ENCODE peak calls at places on chromosomes 3 and 15, in seven cellular contexts. One of them, this sample, is unnamed.

GRCh38 chr15:68463996-68464395 is 32.0 kb upstream of the ITGA11 start:
- DNase-seq in anterior cingulate cortex: no peak
- DNase-seq in NCI-H1092: no peak
- DNase-seq in activated CD4-positive, alpha-beta T cell treated with anti-CD3 and anti-CD28 coated beads, Interleukin-2, amount 50 U/mL, for 4 hours: no peak
- DNase-seq in RPMI8226: no peak
- DNase-seq in activated CD8-positive, alpha-beta T cell treated with anti-CD3 and anti-CD28 coated beads for 36 hours: no peak
- DNase-seq in iPS DF 19.7: no peak
- DNase-seq in this sample: no peak

GRCh38 chr15:71572452-71573053 is 237.8 kb upstream of the NR2E3 start:
- DNase-seq in anterior cingulate cortex: no peak
- DNase-seq in NCI-H1092: no peak
- DNase-seq in activated CD4-positive, alpha-beta T cell treated with anti-CD3 and anti-CD28 coated beads, Interleukin-2, amount 50 U/mL, for 4 hours: no peak
- DNase-seq in RPMI8226: no peak
- DNase-seq in activated CD8-positive, alpha-beta T cell treated with anti-CD3 and anti-CD28 coated beads for 36 hours: no peak
- DNase-seq in iPS DF 19.7: peak
- DNase-seq in this sample: no peak

GRCh38 chr15:38169982-38170381 is 82.7 kb upstream of the SPRED1 start:
- DNase-seq in anterior cingulate cortex: no peak
- DNase-seq in NCI-H1092: no peak
- DNase-seq in activated CD4-positive, alpha-beta T cell treated with anti-CD3 and anti-CD28 coated beads, Interleukin-2, amount 50 U/mL, for 4 hours: no peak
- DNase-seq in RPMI8226: no peak
- DNase-seq in activated CD8-positive, alpha-beta T cell treated with anti-CD3 and anti-CD28 coated beads for 36 hours: no peak
- DNase-seq in iPS DF 19.7: no peak
- DNase-seq in this sample: no peak

GRCh38 chr3:77412591-77412990 is 372.7 kb downstream of the ROBO2 start:
- DNase-seq in anterior cingulate cortex: no peak
- DNase-seq in NCI-H1092: no peak
- DNase-seq in activated CD4-positive, alpha-beta T cell treated with anti-CD3 and anti-CD28 coated beads, Interleukin-2, amount 50 U/mL, for 4 hours: no peak
- DNase-seq in RPMI8226: no peak
- DNase-seq in activated CD8-positive, alpha-beta T cell treated with anti-CD3 and anti-CD28 coated beads for 36 hours: no peak
- DNase-seq in iPS DF 19.7: no peak
- DNase-seq in this sample: no peak

GRCh38 chr3:170494766-170495165 is 76.1 kb downstream of the CLDN11 start:
- DNase-seq in anterior cingulate cortex: no peak
- DNase-seq in NCI-H1092: no peak
- DNase-seq in activated CD4-positive, alpha-beta T cell treated with anti-CD3 and anti-CD28 coated beads, Interleukin-2, amount 50 U/mL, for 4 hours: no peak
- DNase-seq in RPMI8226: no peak
- DNase-seq in activated CD8-positive, alpha-beta T cell treated with anti-CD3 and anti-CD28 coated beads for 36 hours: no peak
- DNase-seq in iPS DF 19.7: no peak
- DNase-seq in this sample: no peak

GRCh38 chr3:126126811-126127431 is 43.0 kb upstream of the SLC41A3 start:
- DNase-seq in anterior cingulate cortex: no peak
- DNase-seq in NCI-H1092: no peak
- DNase-seq in activated CD4-positive, alpha-beta T cell treated with anti-CD3 and anti-CD28 coated beads, Interleukin-2, amount 50 U/mL, for 4 hours: no peak
- DNase-seq in RPMI8226: no peak
- DNase-seq in activated CD8-positive, alpha-beta T cell treated with anti-CD3 and anti-CD28 coated beads for 36 hours: no peak
- DNase-seq in iPS DF 19.7: no peak
- DNase-seq in this sample: no peak

GRCh38 chr3:191366675-191367074 is 36.3 kb upstream of the UTS2B start:
- DNase-seq in anterior cingulate cortex: no peak
- DNase-seq in NCI-H1092: no peak
- DNase-seq in activated CD4-positive, alpha-beta T cell treated with anti-CD3 and anti-CD28 coated beads, Interleukin-2, amount 50 U/mL, for 4 hours: no peak
- DNase-seq in RPMI8226: no peak
- DNase-seq in activated CD8-positive, alpha-beta T cell treated with anti-CD3 and anti-CD28 coated beads for 36 hours: no peak
- DNase-seq in iPS DF 19.7: no peak
- DNase-seq in this sample: no peak

GRCh38 chr3:50610181-50610971 is 1.2 kb downstream of the CISH start:
- DNase-seq in anterior cingulate cortex: no peak
- DNase-seq in NCI-H1092: no peak
- DNase-seq in activated CD4-positive, alpha-beta T cell treated with anti-CD3 and anti-CD28 coated beads, Interleukin-2, amount 50 U/mL, for 4 hours: peak
- DNase-seq in RPMI8226: peak
- DNase-seq in activated CD8-positive, alpha-beta T cell treated with anti-CD3 and anti-CD28 coated beads for 36 hours: peak
- DNase-seq in iPS DF 19.7: no peak
- DNase-seq in this sample: no peak

GRCh38 chr3:4302747-4303146 is 422 bp upstream of the SETMAR start:
- DNase-seq in anterior cingulate cortex: no peak
- DNase-seq in NCI-H1092: no peak
- DNase-seq in activated CD4-positive, alpha-beta T cell treated with anti-CD3 and anti-CD28 coated beads, Interleukin-2, amount 50 U/mL, for 4 hours: no peak
- DNase-seq in RPMI8226: no peak
- DNase-seq in activated CD8-positive, alpha-beta T cell treated with anti-CD3 and anti-CD28 coated beads for 36 hours: peak
- DNase-seq in iPS DF 19.7: no peak
- DNase-seq in this sample: no peak

GRCh38 chr3:17138246-17139039 is 253.7 kb downstream of the PLCL2 start:
- DNase-seq in anterior cingulate cortex: no peak
- DNase-seq in NCI-H1092: no peak
- DNase-seq in activated CD4-positive, alpha-beta T cell treated with anti-CD3 and anti-CD28 coated beads, Interleukin-2, amount 50 U/mL, for 4 hours: no peak
- DNase-seq in RPMI8226: no peak
- DNase-seq in activated CD8-positive, alpha-beta T cell treated with anti-CD3 and anti-CD28 coated beads for 36 hours: no peak
- DNase-seq in iPS DF 19.7: no peak
- DNase-seq in this sample: no peak

GRCh38 chr3:138072816-138073215 is 42.6 kb downstream of the DZIP1L start:
- DNase-seq in anterior cingulate cortex: no peak
- DNase-seq in NCI-H1092: no peak
- DNase-seq in activated CD4-positive, alpha-beta T cell treated with anti-CD3 and anti-CD28 coated beads, Interleukin-2, amount 50 U/mL, for 4 hours: no peak
- DNase-seq in RPMI8226: no peak
- DNase-seq in activated CD8-positive, alpha-beta T cell treated with anti-CD3 and anti-CD28 coated beads for 36 hours: no peak
- DNase-seq in iPS DF 19.7: no peak
- DNase-seq in this sample: no peak

GRCh38 chr3:191901746-191902145 is 440.8 kb downstream of the PYDC2 start:
- DNase-seq in anterior cingulate cortex: no peak
- DNase-seq in NCI-H1092: no peak
- DNase-seq in activated CD4-positive, alpha-beta T cell treated with anti-CD3 and anti-CD28 coated beads, Interleukin-2, amount 50 U/mL, for 4 hours: no peak
- DNase-seq in RPMI8226: no peak
- DNase-seq in activated CD8-positive, alpha-beta T cell treated with anti-CD3 and anti-CD28 coated beads for 36 hours: no peak
- DNase-seq in iPS DF 19.7: no peak
- DNase-seq in this sample: no peak

GRCh38 chr3:124083990-124084389 is 92.1 kb upstream of the ROPN1 start:
- DNase-seq in anterior cingulate cortex: no peak
- DNase-seq in NCI-H1092: no peak
- DNase-seq in activated CD4-positive, alpha-beta T cell treated with anti-CD3 and anti-CD28 coated beads, Interleukin-2, amount 50 U/mL, for 4 hours: no peak
- DNase-seq in RPMI8226: no peak
- DNase-seq in activated CD8-positive, alpha-beta T cell treated with anti-CD3 and anti-CD28 coated beads for 36 hours: no peak
- DNase-seq in iPS DF 19.7: no peak
- DNase-seq in this sample: no peak

GRCh38 chr3:195209083-195209835 is 61.7 kb downstream of the XXYLT1 start:
- DNase-seq in anterior cingulate cortex: no peak
- DNase-seq in NCI-H1092: no peak
- DNase-seq in activated CD4-positive, alpha-beta T cell treated with anti-CD3 and anti-CD28 coated beads, Interleukin-2, amount 50 U/mL, for 4 hours: no peak
- DNase-seq in RPMI8226: no peak
- DNase-seq in activated CD8-positive, alpha-beta T cell treated with anti-CD3 and anti-CD28 coated beads for 36 hours: no peak
- DNase-seq in iPS DF 19.7: no peak
- DNase-seq in this sample: no peak

GRCh38 chr3:11465744-11466611 is 177.7 kb downstream of the VGLL4 start:
- DNase-seq in anterior cingulate cortex: peak
- DNase-seq in NCI-H1092: no peak
- DNase-seq in activated CD4-positive, alpha-beta T cell treated with anti-CD3 and anti-CD28 coated beads, Interleukin-2, amount 50 U/mL, for 4 hours: no peak
- DNase-seq in RPMI8226: no peak
- DNase-seq in activated CD8-positive, alpha-beta T cell treated with anti-CD3 and anti-CD28 coated beads for 36 hours: no peak
- DNase-seq in iPS DF 19.7: no peak
- DNase-seq in this sample: no peak

GRCh38 chr15:38991126-38991525 is 426.5 kb upstream of the RASGRP1 start:
- DNase-seq in anterior cingulate cortex: no peak
- DNase-seq in NCI-H1092: no peak
- DNase-seq in activated CD4-positive, alpha-beta T cell treated with anti-CD3 and anti-CD28 coated beads, Interleukin-2, amount 50 U/mL, for 4 hours: no peak
- DNase-seq in RPMI8226: no peak
- DNase-seq in activated CD8-positive, alpha-beta T cell treated with anti-CD3 and anti-CD28 coated beads for 36 hours: no peak
- DNase-seq in iPS DF 19.7: no peak
- DNase-seq in this sample: peak

GRCh38 chr15:101176625-101177024 is 75.2 kb downstream of the CHSY1 start:
- DNase-seq in anterior cingulate cortex: no peak
- DNase-seq in NCI-H1092: no peak
- DNase-seq in activated CD4-positive, alpha-beta T cell treated with anti-CD3 and anti-CD28 coated beads, Interleukin-2, amount 50 U/mL, for 4 hours: no peak
- DNase-seq in RPMI8226: no peak
- DNase-seq in activated CD8-positive, alpha-beta T cell treated with anti-CD3 and anti-CD28 coated beads for 36 hours: no peak
- DNase-seq in iPS DF 19.7: no peak
- DNase-seq in this sample: peak

GRCh38 chr3:149579838-149580542 is 77.8 kb downstream of the WWTR1 start:
- DNase-seq in anterior cingulate cortex: no peak
- DNase-seq in NCI-H1092: no peak
- DNase-seq in activated CD4-positive, alpha-beta T cell treated with anti-CD3 and anti-CD28 coated beads, Interleukin-2, amount 50 U/mL, for 4 hours: no peak
- DNase-seq in RPMI8226: no peak
- DNase-seq in activated CD8-positive, alpha-beta T cell treated with anti-CD3 and anti-CD28 coated beads for 36 hours: no peak
- DNase-seq in iPS DF 19.7: no peak
- DNase-seq in this sample: no peak

GRCh38 chr3:58093573-58094195 is 85.5 kb downstream of the FLNB start:
- DNase-seq in anterior cingulate cortex: no peak
- DNase-seq in NCI-H1092: no peak
- DNase-seq in activated CD4-positive, alpha-beta T cell treated with anti-CD3 and anti-CD28 coated beads, Interleukin-2, amount 50 U/mL, for 4 hours: no peak
- DNase-seq in RPMI8226: no peak
- DNase-seq in activated CD8-positive, alpha-beta T cell treated with anti-CD3 and anti-CD28 coated beads for 36 hours: no peak
- DNase-seq in iPS DF 19.7: no peak
- DNase-seq in this sample: no peak

GRCh38 chr15:41607033-41607432 is 48.0 kb downstream of the TYRO3 start:
- DNase-seq in anterior cingulate cortex: no peak
- DNase-seq in NCI-H1092: no peak
- DNase-seq in activated CD4-positive, alpha-beta T cell treated with anti-CD3 and anti-CD28 coated beads, Interleukin-2, amount 50 U/mL, for 4 hours: no peak
- DNase-seq in RPMI8226: no peak
- DNase-seq in activated CD8-positive, alpha-beta T cell treated with anti-CD3 and anti-CD28 coated beads for 36 hours: no peak
- DNase-seq in iPS DF 19.7: no peak
- DNase-seq in this sample: no peak

GRCh38 chr15:60301024-60301423 is 96.8 kb downstream of the ANXA2 start:
- DNase-seq in anterior cingulate cortex: no peak
- DNase-seq in NCI-H1092: no peak
- DNase-seq in activated CD4-positive, alpha-beta T cell treated with anti-CD3 and anti-CD28 coated beads, Interleukin-2, amount 50 U/mL, for 4 hours: no peak
- DNase-seq in RPMI8226: no peak
- DNase-seq in activated CD8-positive, alpha-beta T cell treated with anti-CD3 and anti-CD28 coated beads for 36 hours: peak
- DNase-seq in iPS DF 19.7: no peak
- DNase-seq in this sample: no peak

GRCh38 chr3:45112939-45113338 is 33.2 kb downstream of the CDCP1 start:
- DNase-seq in anterior cingulate cortex: no peak
- DNase-seq in NCI-H1092: no peak
- DNase-seq in activated CD4-positive, alpha-beta T cell treated with anti-CD3 and anti-CD28 coated beads, Interleukin-2, amount 50 U/mL, for 4 hours: no peak
- DNase-seq in RPMI8226: no peak
- DNase-seq in activated CD8-positive, alpha-beta T cell treated with anti-CD3 and anti-CD28 coated beads for 36 hours: no peak
- DNase-seq in iPS DF 19.7: no peak
- DNase-seq in this sample: no peak

GRCh38 chr3:137105277-137105977 is 147.6 kb downstream of the IL20RB start:
- DNase-seq in anterior cingulate cortex: no peak
- DNase-seq in NCI-H1092: peak
- DNase-seq in activated CD4-positive, alpha-beta T cell treated with anti-CD3 and anti-CD28 coated beads, Interleukin-2, amount 50 U/mL, for 4 hours: no peak
- DNase-seq in RPMI8226: peak
- DNase-seq in activated CD8-positive, alpha-beta T cell treated with anti-CD3 and anti-CD28 coated beads for 36 hours: peak
- DNase-seq in iPS DF 19.7: no peak
- DNase-seq in this sample: peak

GRCh38 chr15:78629031-78629715 is 8.4 kb upstream of the CHRNA3 start:
- DNase-seq in anterior cingulate cortex: no peak
- DNase-seq in NCI-H1092: no peak
- DNase-seq in activated CD4-positive, alpha-beta T cell treated with anti-CD3 and anti-CD28 coated beads, Interleukin-2, amount 50 U/mL, for 4 hours: no peak
- DNase-seq in RPMI8226: no peak
- DNase-seq in activated CD8-positive, alpha-beta T cell treated with anti-CD3 and anti-CD28 coated beads for 36 hours: no peak
- DNase-seq in iPS DF 19.7: no peak
- DNase-seq in this sample: no peak

GRCh38 chr3:177452487-177452886 is 255.2 kb upstream of the TBL1XR1 start:
- DNase-seq in anterior cingulate cortex: no peak
- DNase-seq in NCI-H1092: no peak
- DNase-seq in activated CD4-positive, alpha-beta T cell treated with anti-CD3 and anti-CD28 coated beads, Interleukin-2, amount 50 U/mL, for 4 hours: no peak
- DNase-seq in RPMI8226: no peak
- DNase-seq in activated CD8-positive, alpha-beta T cell treated with anti-CD3 and anti-CD28 coated beads for 36 hours: no peak
- DNase-seq in iPS DF 19.7: no peak
- DNase-seq in this sample: no peak

GRCh38 chr3:76352069-76352847 is 566.9 kb upstream of the ZNF717 start:
- DNase-seq in anterior cingulate cortex: no peak
- DNase-seq in NCI-H1092: no peak
- DNase-seq in activated CD4-positive, alpha-beta T cell treated with anti-CD3 and anti-CD28 coated beads, Interleukin-2, amount 50 U/mL, for 4 hours: no peak
- DNase-seq in RPMI8226: no peak
- DNase-seq in activated CD8-positive, alpha-beta T cell treated with anti-CD3 and anti-CD28 coated beads for 36 hours: no peak
- DNase-seq in iPS DF 19.7: no peak
- DNase-seq in this sample: no peak

GRCh38 chr3:39361252-39361927 is 21.8 kb upstream of the SLC25A38 start:
- DNase-seq in anterior cingulate cortex: no peak
- DNase-seq in NCI-H1092: no peak
- DNase-seq in activated CD4-positive, alpha-beta T cell treated with anti-CD3 and anti-CD28 coated beads, Interleukin-2, amount 50 U/mL, for 4 hours: peak
- DNase-seq in RPMI8226: no peak
- DNase-seq in activated CD8-positive, alpha-beta T cell treated with anti-CD3 and anti-CD28 coated beads for 36 hours: peak
- DNase-seq in iPS DF 19.7: no peak
- DNase-seq in this sample: no peak

GRCh38 chr15:40928975-40929729 is at the start of gene DLL4:
- DNase-seq in anterior cingulate cortex: no peak
- DNase-seq in NCI-H1092: peak
- DNase-seq in activated CD4-positive, alpha-beta T cell treated with anti-CD3 and anti-CD28 coated beads, Interleukin-2, amount 50 U/mL, for 4 hours: no peak
- DNase-seq in RPMI8226: peak
- DNase-seq in activated CD8-positive, alpha-beta T cell treated with anti-CD3 and anti-CD28 coated beads for 36 hours: peak
- DNase-seq in iPS DF 19.7: no peak
- DNase-seq in this sample: peak

GRCh38 chr3:65078748-65079147 is 390.9 kb upstream of the ADAMTS9 start:
- DNase-seq in anterior cingulate cortex: no peak
- DNase-seq in NCI-H1092: no peak
- DNase-seq in activated CD4-positive, alpha-beta T cell treated with anti-CD3 and anti-CD28 coated beads, Interleukin-2, amount 50 U/mL, for 4 hours: no peak
- DNase-seq in RPMI8226: no peak
- DNase-seq in activated CD8-positive, alpha-beta T cell treated with anti-CD3 and anti-CD28 coated beads for 36 hours: no peak
- DNase-seq in iPS DF 19.7: no peak
- DNase-seq in this sample: no peak